ENCODE peak calls at places on chromosomes 2 and 18, in eight cellular contexts. S is A549; F is aorta; C is uterus; O is fibroblast of lung; V is iris pigment epithelial cell; W is RKO; X is CD4-positive, CD25-positive, alpha-beta regulatory T cell. M is an unnamed sample.

GRCh38 chr2:183536714-183537113 is 412.5 kb downstream of the NUP35 start:
- DNase-seq in S (no peak), F (no peak), C (no peak), O (no peak), V (no peak), W (no peak), X (no peak), M (no peak)

GRCh38 chr2:5322414-5322813 is 369.8 kb upstream of the SOX11 start:
- DNase-seq in S (no peak), F (no peak), C (no peak), O (no peak), V (no peak), W (no peak), X (no peak), M (no peak)

GRCh38 chr2:159285433-159285832 is 1.1 kb downstream of the WDSUB1 start:
- DNase-seq in S (no peak), F (no peak), C (no peak), O (no peak), V (no peak), W (no peak), X (no peak), M (no peak)

GRCh38 chr18:80238651-80239260 is 8.6 kb downstream of the PARD6G start:
- DNase-seq in S (no peak), F (no peak), C (no peak), O (no peak), V (no peak), W (no peak), X (no peak), M (no peak)

GRCh38 chr2:215403441-215404356 is 32.2 kb downstream of the FN1 start:
- DNase-seq in S (no peak), F (no peak), C (no peak), O (peak; percentile 29), V (no peak), W (peak; percentile 4), X (no peak), M (no peak)

GRCh38 chr2:148813603-148814065 is 61.4 kb upstream of the KIF5C start:
- DNase-seq in S (no peak), F (no peak), C (no peak), O (no peak), V (no peak), W (no peak), X (peak; percentile 21), M (no peak)

GRCh38 chr2:41963661-41964525 is 83.9 kb upstream of the PKDCC start:
- DNase-seq in S (peak; percentile 77), F (peak; percentile 86), C (peak; percentile 84), O (peak; percentile 78), V (peak; percentile 24), W (no peak), X (no peak), M (peak; percentile 65)

GRCh38 chr2:138771534-138771933 is 8.7 kb downstream of the NXPH2 start:
- DNase-seq in S (no peak), F (no peak), C (no peak), O (no peak), V (no peak), W (no peak), X (no peak), M (no peak)

GRCh38 chr2:102803041-102803896 is 41.4 kb downstream of the TMEM182 start:
- DNase-seq in S (no peak), F (no peak), C (no peak), O (peak; percentile 77), V (peak; percentile 15), W (no peak), X (no peak), M (no peak)

GRCh38 chr2:48332286-48332685 is 197.7 kb upstream of the STON1 start:
- DNase-seq in S (no peak), F (no peak), C (no peak), O (no peak), V (no peak), W (no peak), X (no peak), M (no peak)

GRCh38 chr2:69221512-69221911 is 165.5 kb downstream of the GFPT1 start:
- DNase-seq in S (no peak), F (no peak), C (no peak), O (no peak), V (no peak), W (no peak), X (no peak), M (no peak)

GRCh38 chr2:240702640-240703011 is 11.0 kb downstream of the AQP12A start:
- DNase-seq in S (no peak), F (peak; percentile 60), C (no peak), O (no peak), V (no peak), W (no peak), X (no peak), M (peak; percentile 7)